ENCODE peak calls at places on chromosomes 16 and 17, in seven cellular contexts. K is HepG2, S is stomach, W is GM12891, H is lower leg skin, N is A549, O is IMR-90. R is an unnamed sample.

GRCh38 chr17:80427366-80428282 is 12.7 kb downstream of the ENDOV start:
- DNase-seq in S (no peak), W (no peak), O (no peak), H (no peak), N (no peak), K (no peak), R (no peak)

GRCh38 chr17:17127730-17128291 is 78.3 kb downstream of the PLD6 start:
- DNase-seq in S (no peak), H (no peak), W (no peak), K (no peak), N (no peak), O (peak), R (no peak)

GRCh38 chr17:43368740-43369506 is 29.9 kb upstream of the ARL4D start:
- DNase-seq in N (peak), H (peak), K (peak), W (no peak), S (peak), O (peak), R (no peak)

GRCh38 chr17:28347261-28347891 is 10.0 kb downstream of the POLDIP2 start:
- DNase-seq in S (peak), N (no peak), H (no peak), W (no peak), K (no peak), O (peak), R (no peak)

GRCh38 chr16:15553313-15554088 is 89.5 kb downstream of the MARF1 start:
- DNase-seq in H (no peak), K (no peak), O (peak), W (no peak), N (no peak), S (no peak), R (no peak)

GRCh38 chr17:4551141-4551540 is 4.0 kb downstream of the MYBBP1A start:
- DNase-seq in K (peak), O (no peak), N (no peak), S (no peak), H (no peak), W (no peak), R (no peak)

GRCh38 chr17:79033741-79034501 is 10.0 kb downstream of the C1QTNF1 start:
- DNase-seq in K (no peak), O (no peak), S (peak), H (peak), W (no peak), N (no peak), R (no peak)

GRCh38 chr16:27468941-27469531 is 67.1 kb downstream of the IL21R start:
- DNase-seq in K (no peak), O (no peak), N (no peak), H (no peak), W (no peak), S (no peak), R (no peak)

GRCh38 chr16:65601781-65602180 is 479.9 kb upstream of the CDH11 start:
- DNase-seq in H (no peak), O (no peak), N (no peak), W (no peak), K (no peak), S (no peak), R (no peak)

GRCh38 chr17:74742153-74742515 is 5.1 kb downstream of the RAB37 start:
- DNase-seq in S (no peak), H (no peak), K (no peak), W (no peak), N (no peak), O (peak), R (peak)

GRCh38 chr16:79698341-79698753 is 97.8 kb upstream of the MAF start:
- DNase-seq in N (no peak), S (no peak), K (no peak), W (no peak), H (no peak), O (peak), R (no peak)

GRCh38 chr16:12535535-12536411 is 267.9 kb downstream of the CPPED1 start:
- DNase-seq in H (no peak), N (no peak), K (peak), S (no peak), O (no peak), W (peak), R (peak)

GRCh38 chr16:12532871-12533610 is 270.6 kb downstream of the CPPED1 start:
- DNase-seq in S (no peak), W (no peak), O (no peak), K (no peak), H (no peak), N (no peak), R (no peak)

GRCh38 chr17:348692-349425 is 3.7 kb downstream of the RPH3AL start:
- DNase-seq in H (peak), O (no peak), W (no peak), K (peak), S (peak), N (peak), R (no peak)

GRCh38 chr17:14302421-14303099 is 1.7 kb downstream of the HS3ST3B1 start:
- DNase-seq in N (peak), K (peak), H (peak), S (peak), W (peak), O (peak), R (peak)

GRCh38 chr17:59378621-59379194 is 47.3 kb downstream of the YPEL2 start:
- DNase-seq in W (no peak), O (peak), S (no peak), K (no peak), N (no peak), H (no peak), R (no peak)

GRCh38 chr17:13544292-13544691 is 57.4 kb downstream of the HS3ST3A1 start:
- DNase-seq in W (no peak), K (no peak), H (peak), S (no peak), N (no peak), O (peak), R (no peak)

GRCh38 chr16:12271006-12271405 is 294.5 kb downstream of the SNX29 start:
- DNase-seq in N (no peak), W (no peak), H (no peak), O (peak), S (no peak), K (peak), R (no peak)

GRCh38 chr16:25838724-25839186 is 147.0 kb downstream of the HS3ST4 start:
- DNase-seq in H (no peak), N (peak), O (peak), K (peak), S (no peak), W (peak), R (peak)

GRCh38 chr16:85416267-85417109 is 196.6 kb upstream of the GSE1 start:
- DNase-seq in H (peak), N (peak), S (peak), K (peak), O (peak), W (peak), R (peak)

GRCh38 chr17:62572488-62573469 is 54.7 kb upstream of the MRC2 start:
- DNase-seq in K (no peak), S (no peak), W (no peak), H (no peak), N (no peak), O (peak), R (no peak)

GRCh38 chr17:47990962-47991731 is 20.2 kb downstream of the CDK5RAP3 start:
- DNase-seq in W (no peak), H (no peak), K (no peak), N (no peak), O (peak), S (no peak), R (no peak)

GRCh38 chr16:75628351-75628750 is 5.3 kb upstream of the ADAT1 start:
- DNase-seq in W (no peak), O (no peak), N (no peak), H (no peak), K (no peak), S (no peak), R (no peak)

GRCh38 chr17:29844339-29845048 is 85.5 kb downstream of the SSH2 start:
- DNase-seq in H (no peak), K (no peak), W (no peak), S (no peak), O (no peak), N (no peak), R (no peak)

GRCh38 chr17:49783051-49783715 is 5.3 kb upstream of the KAT7 start:
- DNase-seq in S (no peak), K (no peak), O (no peak), N (no peak), W (no peak), H (no peak), R (no peak)

GRCh38 chr17:2084766-2085647 is 30.1 kb downstream of the HIC1 start:
- DNase-seq in N (no peak), O (peak), W (no peak), H (peak), S (no peak), K (peak), R (no peak)

GRCh38 chr16:46885960-46886763 is 2.0 kb downstream of the GPT2 start:
- DNase-seq in N (no peak), K (no peak), S (peak), W (no peak), O (peak), H (no peak), R (no peak)

GRCh38 chr16:74608944-74609343 is 2.0 kb upstream of the GLG1 start:
- DNase-seq in K (no peak), N (no peak), W (no peak), S (no peak), O (no peak), H (no peak), R (no peak)

GRCh38 chr16:57656342-57656955 is 11.7 kb upstream of the ADGRG3 start:
- DNase-seq in O (no peak), S (no peak), W (no peak), H (no peak), K (no peak), N (no peak), R (no peak)

GRCh38 chr17:8803531-8804416 is 4.6 kb upstream of the MFSD6L start:
- DNase-seq in O (no peak), N (no peak), W (no peak), S (no peak), H (peak), K (peak), R (no peak)

GRCh38 chr16:75087040-75087979 is 29.3 kb downstream of the LDHD start:
- DNase-seq in H (no peak), N (no peak), S (no peak), W (no peak), O (peak), K (peak), R (no peak)

GRCh38 chr17:41547378-41547841 is 19.3 kb upstream of the KRT19 start:
- DNase-seq in O (no peak), W (no peak), N (peak), K (no peak), S (no peak), H (no peak), R (no peak)

GRCh38 chr17:59284317-59284716 is 47.1 kb upstream of the YPEL2 start:
- DNase-seq in S (no peak), N (no peak), O (no peak), H (no peak), K (no peak), W (no peak), R (no peak)

GRCh38 chr16:672851-673250 is 2.6 kb upstream of the RHBDL1 start:
- DNase-seq in N (no peak), H (no peak), O (no peak), W (no peak), K (no peak), S (no peak), R (no peak)

GRCh38 chr16:671353-672131 is 3.6 kb downstream of the RHOT2 start:
- DNase-seq in K (no peak), O (no peak), S (no peak), N (no peak), W (no peak), H (no peak), R (no peak)

GRCh38 chr16:673399-673991 is 2.0 kb upstream of the RHBDL1 start:
- DNase-seq in W (no peak), S (no peak), K (no peak), H (no peak), O (no peak), N (no peak), R (no peak)

GRCh38 chr16:670485-671352 is 2.8 kb downstream of the RHOT2 start:
- DNase-seq in K (no peak), S (no peak), H (no peak), O (no peak), W (no peak), N (no peak), R (no peak)

DNA sequence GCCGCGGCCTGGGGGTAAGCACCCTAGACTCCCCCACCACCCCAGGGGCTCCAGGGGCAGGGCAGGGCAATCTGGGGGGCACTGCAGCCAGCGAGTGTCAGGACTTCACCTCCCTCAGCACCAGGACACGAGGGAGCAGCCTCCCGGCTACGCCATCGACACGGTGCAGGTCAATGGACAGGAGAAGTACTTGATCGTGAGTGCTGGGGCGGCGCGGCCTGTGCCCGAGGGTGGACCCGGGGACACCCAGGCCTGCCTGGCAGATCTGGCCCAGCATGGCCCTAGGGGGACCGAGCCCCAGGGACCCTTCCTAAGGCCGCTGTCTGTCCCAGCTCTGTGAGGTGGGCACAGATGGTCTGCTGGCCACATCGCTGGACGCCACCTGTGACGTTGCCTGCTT is 3.1 kb upstream of the RHBDL1 start:
- DNase-seq in H (no peak), W (no peak), S (no peak), N (no peak), O (no peak), K (no peak), R (no peak)
- TF ChIP-seq POLR2A in H (no peak), W (no peak), S (no peak), N (no peak), O (no peak), K (no peak), R (no peak)

DNA sequence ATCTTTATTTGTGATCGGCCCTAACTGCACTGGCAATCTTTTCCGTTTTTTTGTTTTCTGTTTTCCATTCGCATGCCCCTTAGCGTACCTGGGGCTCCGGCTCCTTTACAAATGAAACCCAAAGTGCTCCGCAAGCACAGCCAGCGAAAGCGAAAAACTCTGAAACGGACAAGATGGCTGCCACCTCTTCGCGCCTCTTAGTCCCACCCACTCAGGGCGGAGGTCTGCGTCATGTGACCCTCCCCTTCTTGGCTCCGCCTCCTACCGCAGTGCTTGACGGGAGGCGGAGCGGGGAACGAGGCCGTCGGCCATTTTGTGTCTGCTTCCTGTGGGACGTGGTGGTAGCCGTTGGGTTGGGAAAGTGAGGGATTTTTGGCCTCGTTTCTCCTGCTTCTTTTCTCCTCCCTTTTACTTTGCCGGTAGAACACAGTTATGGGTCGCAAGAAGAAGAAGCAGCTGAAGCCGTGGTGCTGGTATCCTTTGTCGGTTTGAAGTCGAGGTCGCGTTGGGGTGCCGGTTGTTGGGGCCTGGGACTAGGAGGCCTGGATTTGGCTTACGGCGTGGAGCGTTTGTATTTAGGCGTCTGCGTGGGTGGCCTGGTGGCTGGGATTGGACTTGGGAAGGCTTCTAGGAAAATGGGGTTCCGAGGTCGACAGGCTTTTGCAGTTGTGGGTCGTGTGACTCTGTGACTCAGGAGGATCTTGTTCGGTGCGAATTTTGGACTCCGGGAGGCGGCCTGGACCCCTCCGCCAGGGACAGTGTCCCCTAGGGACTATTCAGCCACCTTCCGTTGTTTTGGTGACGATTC is at the start of gene ZNF207:
- DNase-seq in H (peak), N (peak), O (peak), W (peak), S (peak), K (peak), R (peak)
- TF ChIP-seq POLR2A in H (peak), N (peak), O (peak), W (peak), S (no peak), K (peak), R (peak)

GRCh38 chr17:50865060-50865867 is 890 bp downstream of the TOB1 start:
- DNase-seq in H (peak), K (peak), N (no peak), S (peak), W (no peak), O (peak), R (no peak)

GRCh38 chr17:50861822-50862528 is 4.2 kb downstream of the TOB1 start:
- DNase-seq in O (no peak), H (no peak), N (no peak), S (no peak), W (no peak), K (no peak), R (no peak)

GRCh38 chr17:50863931-50864330 is 2.2 kb downstream of the TOB1 start:
- DNase-seq in O (no peak), N (no peak), W (no peak), K (no peak), S (no peak), H (no peak), R (no peak)

GRCh38 chr17:50864747-50865059 is 1.5 kb downstream of the TOB1 start:
- DNase-seq in O (no peak), S (no peak), K (no peak), W (no peak), H (no peak), N (no peak), R (no peak)

DNA sequence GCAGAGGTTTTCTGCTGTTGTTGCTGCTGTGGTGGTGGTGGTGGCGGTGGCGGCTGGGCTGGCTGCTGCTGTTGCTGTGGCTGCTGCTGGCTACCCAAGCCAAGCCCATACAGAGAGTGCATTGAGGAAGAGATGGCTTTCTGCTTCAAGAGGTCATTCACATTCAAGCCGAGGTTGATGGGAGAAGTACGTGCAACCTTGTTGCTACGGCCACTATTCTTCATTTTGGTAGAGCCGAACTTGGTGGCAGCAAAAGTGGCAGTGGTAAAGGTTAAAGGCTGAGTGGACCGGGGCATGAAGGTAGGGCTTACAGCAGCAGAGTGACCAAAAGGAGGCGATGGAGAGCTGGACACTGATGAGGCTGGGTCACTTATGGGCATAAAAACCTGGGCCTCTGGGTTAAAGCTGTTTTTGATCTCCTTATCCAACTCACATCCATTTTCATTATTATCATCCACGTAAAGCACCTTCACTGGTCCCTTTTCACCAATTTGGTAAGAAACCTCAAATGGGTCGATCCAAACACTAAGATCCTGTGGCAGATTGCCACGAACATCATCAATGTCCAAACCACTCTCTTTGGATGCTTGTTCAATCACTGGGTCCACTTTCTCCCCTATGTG is 2.8 kb downstream of the TOB1 start:
- DNase-seq in H (no peak), N (no peak), S (peak), K (peak), W (no peak), O (no peak), R (no peak)
- TF ChIP-seq POLR2A in H (no peak), N (no peak), S (no peak), K (no peak), W (no peak), O (no peak), R (peak)

GRCh38 chr17:83109793-83110645 is 30.6 kb downstream of the METRNL start:
- DNase-seq in N (peak), O (peak), S (peak), K (peak), W (no peak), H (peak), R (no peak)
- TF ChIP-seq POLR2A in N (peak), O (peak), S (no peak), K (no peak), W (no peak), H (no peak), R (no peak)

GRCh38 chr17:38572665-38573365 is 32.9 kb downstream of the SRCIN1 start:
- DNase-seq in W (peak), N (peak), H (no peak), K (no peak), O (no peak), S (peak), R (peak)
- TF ChIP-seq POLR2A in W (no peak), N (no peak), H (no peak), K (no peak), O (no peak), S (no peak), R (no peak)

GRCh38 chr17:20009302-20010098 is at the start of gene SPECC1:
- DNase-seq in N (peak), S (peak), H (peak), K (peak), O (peak), W (peak), R (peak)
- TF ChIP-seq POLR2A in N (peak), S (no peak), H (no peak), K (no peak), O (no peak), W (no peak), R (no peak)

GRCh38 chr16:9374076-9374475 is 282.6 kb downstream of the HAPSTR1 start:
- DNase-seq in O (no peak), K (no peak), S (no peak), W (no peak), H (no peak), N (no peak), R (no peak)
- TF ChIP-seq POLR2A in O (no peak), K (no peak), S (no peak), W (no peak), H (no peak), N (no peak), R (no peak)

GRCh38 chr17:68200689-68201424 is 47.0 kb upstream of the AMZ2 start:
- DNase-seq in O (peak), W (peak), S (peak), K (peak), N (peak), H (peak), R (no peak)

GRCh38 chr17:68204736-68205135 is 43.1 kb upstream of the AMZ2 start:
- DNase-seq in K (no peak), H (peak), W (no peak), O (no peak), N (peak), S (no peak), R (no peak)

GRCh38 chr17:68207651-68208253 is 40.1 kb upstream of the AMZ2 start:
- DNase-seq in K (no peak), O (no peak), W (no peak), S (no peak), N (no peak), H (peak), R (no peak)

GRCh38 chr17:68201425-68201785 is 46.4 kb upstream of the AMZ2 start:
- DNase-seq in S (no peak), N (no peak), O (no peak), K (no peak), H (peak), W (no peak), R (no peak)

GRCh38 chr17:68205251-68205807 is 42.5 kb upstream of the AMZ2 start:
- DNase-seq in O (peak), H (peak), W (peak), S (peak), N (peak), K (peak), R (peak)
- TF ChIP-seq POLR2A in O (no peak), H (peak), W (no peak), S (no peak), N (peak), K (no peak), R (peak)